ENCODE peak calls at places on chromosomes 2 and 18, in five cellular contexts. N is tibial artery, M is T-helper 1 cell, U is GM12865, A is GM12891. O is an unnamed sample.

GRCh38 chr18:56565059-56565458 is 73.3 kb downstream of the TXNL1 start:
- DNase-seq in U (no peak), A (no peak), M (no peak), N (no peak), O (no peak)

GRCh38 chr18:25457636-25458035 is 105.7 kb upstream of the ZNF521 start:
- DNase-seq in A (no peak), U (no peak), M (no peak), N (no peak), O (no peak)

GRCh38 chr18:11750581-11751304 is 61.7 kb downstream of the GNAL start:
- DNase-seq in A (no peak), N (no peak), U (no peak), M (no peak), O (no peak)

GRCh38 chr2:118089015-118089800 is 937 bp downstream of the INSIG2 start:
- DNase-seq in U (peak), N (peak), A (no peak), M (peak), O (peak)

GRCh38 chr18:50072146-50072545 is 122.8 kb downstream of the MYO5B start:
- DNase-seq in A (no peak), U (no peak), M (no peak), N (no peak), O (no peak)

GRCh38 chr2:203578511-203579130 is 43.5 kb upstream of the RAPH1 start:
- DNase-seq in M (no peak), A (no peak), U (no peak), N (no peak), O (no peak)

GRCh38 chr2:1655461-1655860 is 88.9 kb downstream of the PXDN start:
- DNase-seq in M (no peak), A (no peak), U (no peak), N (peak), O (no peak)

GRCh38 chr2:235091421-235091820 is 139.6 kb downstream of the SH3BP4 start:
- DNase-seq in U (no peak), A (no peak), N (no peak), M (no peak), O (no peak)

GRCh38 chr2:101617188-101617587 is 80.3 kb upstream of the MAP4K4 start:
- DNase-seq in N (no peak), M (no peak), U (no peak), A (no peak), O (no peak)

GRCh38 chr18:27996792-27997191 is 180.1 kb downstream of the CDH2 start:
- DNase-seq in U (no peak), A (no peak), N (no peak), M (no peak), O (no peak)

GRCh38 chr18:9918016-9918680 is 4.3 kb downstream of the VAPA start:
- DNase-seq in N (no peak), U (no peak), A (no peak), M (no peak), O (no peak)

GRCh38 chr2:219713110-219713509 is 85.7 kb downstream of the SLC4A3 start:
- DNase-seq in A (no peak), U (peak), M (no peak), N (no peak), O (no peak)

GRCh38 chr2:217915706-217916105 is 87.1 kb downstream of the TNS1 start:
- DNase-seq in U (no peak), M (no peak), A (no peak), N (no peak), O (no peak)

GRCh38 chr18:63022429-63023022 is 297.0 kb downstream of the BCL2 start:
- DNase-seq in A (no peak), U (no peak), M (no peak), N (no peak), O (peak)

GRCh38 chr2:71500426-71501079 is 47.2 kb downstream of the DYSF start:
- DNase-seq in A (no peak), M (no peak), U (no peak), N (no peak), O (no peak)

GRCh38 chr2:220006152-220006551 is 378.7 kb downstream of the SLC4A3 start:
- DNase-seq in M (no peak), U (no peak), N (no peak), A (no peak), O (no peak)

GRCh38 chr2:70785137-70785911 is 5.1 kb downstream of the FIGLA start:
- DNase-seq in U (peak), N (no peak), M (no peak), A (no peak), O (peak)

GRCh38 chr18:9861933-9862332 is 23.8 kb upstream of the TXNDC2 start:
- DNase-seq in M (no peak), N (no peak), A (no peak), U (peak), O (peak)

GRCh38 chr2:148675708-148676107 is 31.2 kb downstream of the EPC2 start:
- DNase-seq in M (no peak), A (no peak), N (no peak), U (no peak), O (no peak)

GRCh38 chr18:54269924-54270844 is 867 bp downstream of the POLI start:
- DNase-seq in N (no peak), M (no peak), U (peak), A (no peak), O (peak)

GRCh38 chr18:48815581-48816324 is 135.0 kb downstream of the SMAD7 start:
- DNase-seq in N (peak), A (no peak), U (no peak), M (no peak), O (peak)

GRCh38 chr2:170249761-170250160 is 71.8 kb downstream of the MYO3B start:
- DNase-seq in U (no peak), M (no peak), N (no peak), A (no peak), O (no peak)

GRCh38 chr2:99421469-99421868 is 68.3 kb downstream of the REV1 start:
- DNase-seq in N (no peak), A (no peak), M (no peak), U (no peak), O (no peak)

GRCh38 chr2:9008951-9009664 is 5.6 kb upstream of the MBOAT2 start:
- DNase-seq in U (no peak), M (no peak), N (no peak), A (no peak), O (no peak)

GRCh38 chr2:65142515-65142914 is 12.6 kb upstream of the RAB1A start:
- DNase-seq in N (no peak), M (no peak), A (no peak), U (no peak), O (peak)

GRCh38 chr2:209977386-209978239 is 24.8 kb upstream of the RPE start:
- DNase-seq in N (no peak), U (peak), A (peak), M (no peak), O (no peak)

O was measured in activated CD4-positive, alpha-beta memory T cell treated with anti-CD3 and anti-CD28 coated beads for 36 hours.